ENCODE peak calls at places on chromosomes 7 and 10, in six cellular contexts. S is non-pigmented ciliary epithelial cell, M is NCI-H2029, G is ovary, X is HEK293T, T is NCI-H2081. L is an unnamed sample.
A peak's percentile ranks its signal among the peaks of the same experiment; 100 is the strongest.

GRCh38 chr7:95725170-95725569 is 47.2 kb upstream of the DYNC1I1 start:
- DNase-seq in T (peak; percentile 31), M (no peak), S (no peak), G (no peak), X (no peak), L (no peak)

GRCh38 chr7:99504281-99504602 is 220 bp upstream of the ZKSCAN5 start:
- DNase-seq in G (no peak), S (no peak), M (peak; percentile 96), X (peak; percentile 90), T (peak; percentile 98), L (no peak)

GRCh38 chr7:151987748-151988529 is 31.7 kb downstream of the GALNTL5 start:
- DNase-seq in X (no peak), T (no peak), G (no peak), M (no peak), S (no peak), L (peak; percentile 5)

GRCh38 chr7:16810112-16810511 is 5.3 kb upstream of the AGR2 start:
- DNase-seq in S (no peak), T (no peak), M (no peak), G (no peak), X (no peak), L (no peak)

GRCh38 chr10:27153855-27154198 is 357 bp downstream of the YME1L1 start:
- DNase-seq in S (no peak), G (no peak), M (no peak), X (peak; percentile 11), T (no peak), L (no peak)

GRCh38 chr10:32132357-32132756 is 76.1 kb upstream of the KIF5B start:
- DNase-seq in S (no peak), M (no peak), T (no peak), X (no peak), G (no peak), L (no peak)

GRCh38 chr7:129713544-129713943 is 102.0 kb downstream of the NRF1 start:
- DNase-seq in S (no peak), M (peak; percentile 68), G (no peak), X (no peak), T (no peak), L (no peak)

GRCh38 chr7:82152858-82153257 is 290.7 kb downstream of the CACNA2D1 start:
- DNase-seq in M (no peak), T (no peak), S (no peak), X (no peak), G (no peak), L (no peak)

GRCh38 chr10:69807696-69808095 is 6.0 kb downstream of the COL13A1 start:
- DNase-seq in G (no peak), X (no peak), T (no peak), M (no peak), S (no peak), L (no peak)

GRCh38 chr10:128463991-128464755 is 337.9 kb upstream of the MKI67 start:
- DNase-seq in S (peak; percentile 5), X (no peak), M (no peak), G (peak; percentile 29), T (no peak), L (peak; percentile 5)

GRCh38 chr7:70525991-70526390 is 606.0 kb upstream of the GALNT17 start:
- DNase-seq in S (no peak), G (no peak), X (no peak), M (no peak), T (no peak), L (no peak)

GRCh38 chr7:105298439-105298894 is 90.3 kb downstream of the SRPK2 start:
- DNase-seq in S (no peak), G (no peak), T (no peak), X (no peak), M (no peak), L (no peak)

GRCh38 chr10:27558612-27559020 is 54.5 kb downstream of the RAB18 start:
- DNase-seq in X (peak; percentile 40), G (peak; percentile 51), S (peak; percentile 3), T (peak; percentile 0), M (peak; percentile 40), L (peak; percentile 81)

GRCh38 chr7:92835851-92836488 is 403 bp downstream of the CDK6 start:
- DNase-seq in M (no peak), T (no peak), S (no peak), X (peak; percentile 10), G (peak; percentile 9), L (no peak)

GRCh38 chr7:144656960-144657359 is 178.9 kb downstream of the TPK1 start:
- DNase-seq in S (no peak), M (no peak), X (no peak), G (no peak), T (no peak), L (no peak)

GRCh38 chr7:23893172-23893941 is 183.3 kb downstream of the STK31 start:
- DNase-seq in X (no peak), G (no peak), S (peak; percentile 80), M (no peak), T (no peak), L (no peak)

GRCh38 chr7:107902381-107902780 is 11.4 kb downstream of the DLD start:
- DNase-seq in X (no peak), T (no peak), M (no peak), G (no peak), S (no peak), L (no peak)

GRCh38 chr10:132005147-132005546 is 23.4 kb upstream of the BNIP3 start:
- DNase-seq in X (no peak), M (no peak), T (no peak), S (no peak), G (no peak), L (no peak)

GRCh38 chr10:20963056-20963455 is 65.9 kb upstream of the NEBL start:
- DNase-seq in M (no peak), G (no peak), X (no peak), S (no peak), T (no peak), L (peak; percentile 36)

GRCh38 chr7:111532625-111533024 is 29.7 kb downstream of the IMMP2L start:
- DNase-seq in G (no peak), T (peak; percentile 74), S (no peak), X (no peak), M (no peak), L (no peak)

GRCh38 chr7:83155407-83155806 is 7.3 kb downstream of the PCLO start:
- DNase-seq in G (no peak), T (no peak), M (no peak), X (no peak), S (no peak), L (no peak)

GRCh38 chr7:129952164-129952652 is 552 bp downstream of the UBE2H start:
- DNase-seq in G (peak; percentile 42), M (no peak), X (no peak), T (no peak), S (no peak), L (no peak)

GRCh38 chr10:103752680-103753248 is 102.6 kb downstream of the SH3PXD2A start:
- DNase-seq in T (no peak), X (no peak), S (no peak), G (no peak), M (no peak), L (peak; percentile 39)

L was measured in foreskin fibroblast.